ENCODE peak calls at places on chromosomes 11 and 22, in five cellular contexts. T, B, J, F and A are unnamed samples.

GRCh38 chr11:119730789-119731386 is 1.9 kb upstream of the NECTIN1 start:
- DNase-seq in T (no peak), J (no peak), F (no peak), B (no peak), A (no peak)

GRCh38 chr11:216081-216974 is 8.8 kb downstream of the RIC8A start:
- DNase-seq in F (no peak), B (peak), T (peak), J (no peak), A (no peak)

GRCh38 chr11:14124345-14124744 is 161.8 kb downstream of the SPON1 start:
- DNase-seq in T (no peak), F (no peak), B (no peak), J (no peak), A (no peak)

GRCh38 chr22:26364066-26365015 is 64.7 kb upstream of the ASPHD2 start:
- DNase-seq in T (peak), B (peak), F (peak), J (peak), A (peak)

GRCh38 chr11:117457031-117457785 is 129.6 kb downstream of the CEP164 start:
- DNase-seq in T (no peak), J (no peak), F (no peak), B (no peak), A (no peak)

GRCh38 chr11:72013765-72014711 is 15.3 kb downstream of the IL18BP start:
- DNase-seq in T (no peak), J (no peak), F (no peak), B (no peak), A (no peak)

GRCh38 chr11:70319694-70320093 is 49.2 kb downstream of the PPFIA1 start:
- DNase-seq in T (no peak), F (no peak), J (no peak), B (no peak), A (no peak)

GRCh38 chr11:11668781-11669180 is 47.0 kb upstream of the GALNT18 start:
- DNase-seq in F (no peak), J (no peak), T (no peak), B (no peak), A (no peak)

GRCh38 chr11:795638-796564 is 2.2 kb downstream of the SLC25A22 start:
- DNase-seq in T (no peak), B (peak), F (no peak), J (no peak), A (no peak)

GRCh38 chr11:76660533-76661305 is 9.8 kb downstream of the LRRC32 start:
- DNase-seq in B (no peak), F (no peak), T (no peak), J (peak), A (no peak)

GRCh38 chr11:134014502-134014901 is 54.4 kb upstream of the JAM3 start:
- DNase-seq in T (peak), B (peak), F (no peak), J (no peak), A (no peak)

GRCh38 chr11:7571640-7572000 is 57.8 kb downstream of the PPFIBP2 start:
- DNase-seq in J (peak), T (peak), B (peak), F (peak), A (peak)

GRCh38 chr22:49643466-49643865 is 184.2 kb downstream of the BRD1 start:
- DNase-seq in B (no peak), J (no peak), F (no peak), T (no peak), A (no peak)

GRCh38 chr11:115475564-115475963 is 28.7 kb downstream of the CADM1 start:
- DNase-seq in J (no peak), T (no peak), B (no peak), F (no peak), A (no peak)
- H2BK12ac ChIP-seq in J (no peak), T (no peak), B (no peak), F (no peak), A (no peak)

GRCh38 chr22:20642668-20643179 is 131.2 kb upstream of the SERPIND1 start:
- DNase-seq in F (no peak), B (no peak), J (no peak), T (peak), A (no peak)
- H2BK12ac ChIP-seq in F (no peak), B (no peak), J (no peak), T (no peak), A (no peak)

GRCh38 chr11:112831041-112831440 is 130.2 kb upstream of the NCAM1 start:
- DNase-seq in J (no peak), B (no peak), T (no peak), F (no peak), A (no peak)

GRCh38 chr11:112828433-112828832 is 132.8 kb upstream of the NCAM1 start:
- DNase-seq in B (no peak), F (no peak), T (no peak), J (no peak), A (no peak)

GRCh38 chr11:112830255-112830654 is 131.0 kb upstream of the NCAM1 start:
- DNase-seq in B (no peak), F (no peak), J (no peak), T (no peak), A (no peak)

GRCh38 chr11:112834277-112834755 is 126.9 kb upstream of the NCAM1 start:
- DNase-seq in J (no peak), F (no peak), B (no peak), T (no peak), A (no peak)

DNA sequence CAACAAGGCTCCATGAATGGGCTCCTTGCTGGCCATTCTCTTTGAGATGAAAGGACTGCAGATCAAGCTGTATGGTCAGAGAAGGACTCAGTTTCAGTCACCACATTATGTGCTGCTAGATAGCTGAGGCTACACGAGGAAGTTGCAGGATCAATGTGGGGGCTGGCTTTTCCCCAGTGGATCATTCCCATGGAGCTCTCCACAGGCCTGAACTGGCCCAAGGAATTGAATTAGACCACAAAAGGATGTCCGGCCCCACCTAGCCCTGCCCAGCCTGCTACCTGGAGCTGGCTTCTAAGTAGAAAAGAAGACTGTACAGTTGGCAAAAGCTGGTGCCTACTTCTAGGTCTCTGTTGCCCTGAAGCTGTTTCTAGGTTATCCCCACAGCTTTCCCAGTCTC is 129.3 kb upstream of the NCAM1 start:
- DNase-seq in T (no peak), F (no peak), J (no peak), B (no peak), A (no peak)
- H2BK12ac ChIP-seq in T (no peak), F (no peak), J (no peak), B (no peak), A (no peak)

GRCh38 chr22:23289851-23290724 is 109.8 kb downstream of the BCR start:
- DNase-seq in T (peak), B (peak), J (peak), F (peak), A (peak)

GRCh38 chr22:23287136-23288095 is 107.1 kb downstream of the BCR start:
- DNase-seq in F (no peak), J (no peak), B (no peak), T (no peak), A (no peak)

GRCh38 chr22:23291806-23292452 is 111.6 kb downstream of the BCR start:
- DNase-seq in T (no peak), J (peak), F (no peak), B (no peak), A (no peak)

GRCh38 chr22:23288301-23289129 is 108.2 kb downstream of the BCR start:
- DNase-seq in F (no peak), T (no peak), B (no peak), J (no peak), A (no peak)

DNA sequence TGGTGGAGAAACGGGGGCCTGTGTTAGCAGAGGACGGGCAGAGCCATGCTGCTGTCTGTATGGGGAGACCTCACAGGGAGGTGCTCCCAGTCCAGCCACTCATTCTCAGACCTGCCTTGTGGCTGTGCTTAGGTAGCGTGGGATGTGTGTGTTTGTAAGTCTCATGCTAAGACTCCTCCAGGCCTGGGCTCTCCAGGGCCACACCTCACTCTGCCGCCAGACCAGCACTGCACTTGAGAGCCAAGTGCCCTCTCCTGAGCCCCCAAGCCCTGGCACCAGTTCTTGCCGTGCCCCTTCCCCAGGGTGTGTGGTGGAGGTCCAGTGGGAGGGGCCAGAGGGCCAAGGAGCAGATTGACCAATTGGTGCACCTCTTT is 108.8 kb downstream of the BCR start:
- DNase-seq in F (no peak), T (no peak), J (no peak), B (no peak), A (no peak)
- H2BK12ac ChIP-seq in F (no peak), T (no peak), J (no peak), B (no peak), A (no peak)